ENCODE peak calls at places on chromosomes 16 and 17, in five cellular contexts. J is posterior cingulate gyrus, D is GM18507, L is heart left ventricle, C is H7. E is an unnamed sample.

GRCh38 chr16:51773051-51773450 is 622.0 kb upstream of the SALL1 start:
- DNase-seq in J (no peak), C (peak; percentile 15), L (no peak), D (no peak), E (no peak)

GRCh38 chr17:4199818-4200402 is 56.9 kb downstream of the CYB5D2 start:
- DNase-seq in J (no peak), C (peak; percentile 85), L (no peak), D (no peak), E (no peak)

GRCh38 chr16:82748026-82748425 is 121.3 kb downstream of the CDH13 start:
- DNase-seq in C (no peak), D (no peak), L (peak; percentile 66), J (no peak), E (peak; percentile 56)

GRCh38 chr16:20303012-20303411 is 24.3 kb downstream of the GP2 start:
- DNase-seq in J (no peak), L (no peak), C (no peak), D (no peak), E (no peak)

GRCh38 chr16:1550061-1550460 is 16.6 kb downstream of the TMEM204 start:
- DNase-seq in D (no peak), L (no peak), C (no peak), J (no peak), E (no peak)

GRCh38 chr16:363110-364090 is 6.9 kb downstream of the MRPL28 start:
- DNase-seq in C (peak; percentile 76), L (no peak), D (no peak), J (no peak), E (no peak)

GRCh38 chr16:73000020-73000906 is 47.7 kb downstream of the ZFHX3 start:
- DNase-seq in L (peak; percentile 53), C (no peak), D (no peak), J (no peak), E (peak; percentile 68)

GRCh38 chr17:81641825-81642489 is 5.0 kb downstream of the TSPAN10 start:
- DNase-seq in L (no peak), J (no peak), D (no peak), C (peak; percentile 68), E (no peak)

GRCh38 chr17:27458524-27458908 is 2.3 kb downstream of the KSR1 start:
- DNase-seq in D (no peak), J (no peak), L (no peak), C (peak; percentile 52), E (no peak)

GRCh38 chr17:21363776-21364642 is 12.1 kb upstream of the KCNJ12 start:
- DNase-seq in L (no peak), D (no peak), J (no peak), C (no peak), E (no peak)

GRCh38 chr17:55264640-55265298 is at the start of gene HLF:
- DNase-seq in J (peak; percentile 81), D (peak; percentile 69), C (peak; percentile 94), L (peak; percentile 90), E (peak; percentile 91)

GRCh38 chr17:72305964-72306551 is 185.2 kb downstream of the SOX9 start:
- DNase-seq in L (no peak), D (no peak), C (peak; percentile 35), J (no peak), E (peak; percentile 48)

GRCh38 chr17:78736526-78737079 is 45.5 kb downstream of the CYTH1 start:
- DNase-seq in C (peak; percentile 57), D (no peak), L (peak; percentile 84), J (no peak), E (peak; percentile 81)